ENCODE peak calls at places on chromosomes 7 and 10, in five cellular contexts. D, C, P, Z and I are unnamed samples.

GRCh38 chr10:62662471-62662870 is 142.0 kb upstream of the ADO start:
- DNase-seq in D (no peak), C (no peak), P (no peak), Z (no peak), I (no peak)

GRCh38 chr7:144494355-144494754 is 90.9 kb upstream of the NOBOX start:
- DNase-seq in D (no peak), C (no peak), P (no peak), Z (no peak), I (no peak)

GRCh38 chr10:109982123-109982522 is 25.7 kb upstream of the ADD3 start:
- DNase-seq in D (no peak), C (no peak), P (no peak), Z (no peak), I (no peak)

GRCh38 chr10:95183451-95184230 is 10.4 kb upstream of the ACSM6 start:
- DNase-seq in D (peak), C (peak), P (peak), Z (peak), I (peak)

GRCh38 chr10:22693371-22693784 is 21.0 kb downstream of the PIP4K2A start:
- DNase-seq in D (peak), C (no peak), P (no peak), Z (no peak), I (peak)

GRCh38 chr7:2641406-2642393 is 9.9 kb downstream of the TTYH3 start:
- DNase-seq in D (peak), C (peak), P (peak), Z (peak), I (peak)

GRCh38 chr10:90862908-90863514 is 5.2 kb upstream of the HTR7 start:
- DNase-seq in D (peak), C (peak), P (no peak), Z (peak), I (peak)

GRCh38 chr7:100899432-100899831 is 3.7 kb upstream of the ACHE start:
- DNase-seq in D (no peak), C (no peak), P (no peak), Z (no peak), I (no peak)